ENCODE peak calls at places on chromosomes 3 and 15, in five cellular contexts. W is naive thymus-derived CD4-positive, alpha-beta T cell; C is right lobe of liver; V is activated gamma-delta T cell treated with Interleukin-2 at 50 U/mL for 16 hours; D is fibroblast of the aortic adventitia. J is an unnamed sample.

GRCh38 chr3:149299938-149300791 is 33.3 kb downstream of the TM4SF18 start:
- DNase-seq in C (no peak), D (peak; percentile 95), W (no peak), V (no peak), J (no peak)

GRCh38 chr3:140342668-140343067 is 335.2 kb upstream of the TRIM42 start:
- DNase-seq in V (no peak), W (no peak), C (no peak), D (no peak), J (no peak)

GRCh38 chr3:190424478-190425439 is 24.9 kb downstream of the TMEM207 start:
- DNase-seq in W (peak; percentile 2), V (no peak), D (peak; percentile 85), C (peak; percentile 72), J (peak; percentile 24)

GRCh38 chr15:69389426-69389825 is 24.7 kb upstream of the KIF23 start:
- DNase-seq in D (no peak), W (no peak), V (no peak), C (no peak), J (no peak)

GRCh38 chr15:97576916-97577645 is 383.4 kb upstream of the ARRDC4 start:
- DNase-seq in C (no peak), W (no peak), D (no peak), V (no peak), J (no peak)

GRCh38 chr3:64209866-64210609 is 15.2 kb downstream of the PRICKLE2 start:
- DNase-seq in C (no peak), W (no peak), D (peak; percentile 94), V (no peak), J (peak; percentile 71)

GRCh38 chr15:90340345-90340744 is 11.7 kb upstream of the ZNF774 start:
- DNase-seq in D (no peak), V (no peak), C (no peak), W (no peak), J (no peak)

GRCh38 chr3:75294124-75294523 is 370.0 kb upstream of the FRG2C start:
- DNase-seq in C (peak; percentile 41), D (peak; percentile 43), W (no peak), V (no peak), J (no peak)

GRCh38 chr3:151003024-151003771 is 30.7 kb upstream of the CLRN1 start:
- DNase-seq in W (no peak), D (peak; percentile 17), V (no peak), C (no peak), J (no peak)

GRCh38 chr15:96849501-96849900 is 519.0 kb downstream of the NR2F2 start:
- DNase-seq in V (no peak), W (no peak), C (no peak), D (peak; percentile 46), J (no peak)

GRCh38 chr15:43968551-43968950 is 141.7 kb downstream of the WDR76 start:
- DNase-seq in D (no peak), V (no peak), C (no peak), W (no peak), J (no peak)